ENCODE peak calls at places on chromosomes 16 and 17, in seven cellular contexts. One of them, this sample, is unnamed.

GRCh38 chr17:63035271-63035670 is 69.2 kb downstream of the TANC2 start:
- DNase-seq in GM12878: no peak
- DNase-seq in SK-N-SH: no peak
- DNase-seq in IMR-90: peak; percentile 90
- DNase-seq in H1: no peak
- DNase-seq in HepG2: no peak
- DNase-seq in K562: no peak
- DNase-seq in this sample: no peak

GRCh38 chr16:78137782-78138616 is 38.5 kb downstream of the WWOX start:
- DNase-seq in GM12878: no peak
- DNase-seq in SK-N-SH: no peak
- DNase-seq in IMR-90: no peak
- DNase-seq in H1: no peak
- DNase-seq in HepG2: no peak
- DNase-seq in K562: no peak
- DNase-seq in this sample: no peak

GRCh38 chr16:71974068-71974818 is 26.0 kb downstream of the PKD1L3 start:
- DNase-seq in GM12878: no peak
- DNase-seq in SK-N-SH: no peak
- DNase-seq in IMR-90: no peak
- DNase-seq in H1: no peak
- DNase-seq in HepG2: peak; percentile 63
- DNase-seq in K562: peak; percentile 27
- DNase-seq in this sample: no peak

GRCh38 chr16:23837553-23838308 is 1.9 kb downstream of the PRKCB start:
- DNase-seq in GM12878: no peak
- DNase-seq in SK-N-SH: no peak
- DNase-seq in IMR-90: no peak
- DNase-seq in H1: no peak
- DNase-seq in HepG2: no peak
- DNase-seq in K562: no peak
- DNase-seq in this sample: no peak

GRCh38 chr17:31558748-31559646 is 167.5 kb downstream of the RAB11FIP4 start:
- DNase-seq in GM12878: no peak
- DNase-seq in SK-N-SH: peak; percentile 95
- DNase-seq in IMR-90: peak; percentile 80
- DNase-seq in H1: peak; percentile 88
- DNase-seq in HepG2: peak; percentile 59
- DNase-seq in K562: peak; percentile 95
- DNase-seq in this sample: peak; percentile 91

GRCh38 chr17:68054296-68054900 is 18.9 kb downstream of the KPNA2 start:
- DNase-seq in GM12878: no peak
- DNase-seq in SK-N-SH: no peak
- DNase-seq in IMR-90: peak; percentile 84
- DNase-seq in H1: no peak
- DNase-seq in HepG2: no peak
- DNase-seq in K562: no peak
- DNase-seq in this sample: no peak

GRCh38 chr17:57589151-57590034 is 155.7 kb downstream of the CCDC182 start:
- DNase-seq in GM12878: no peak
- DNase-seq in SK-N-SH: no peak
- DNase-seq in IMR-90: no peak
- DNase-seq in H1: no peak
- DNase-seq in HepG2: no peak
- DNase-seq in K562: no peak
- DNase-seq in this sample: no peak

GRCh38 chr17:46949291-46950174 is 26.6 kb downstream of the GOSR2 start:
- DNase-seq in GM12878: no peak
- DNase-seq in SK-N-SH: no peak
- DNase-seq in IMR-90: peak; percentile 48
- DNase-seq in H1: no peak
- DNase-seq in HepG2: no peak
- DNase-seq in K562: no peak
- DNase-seq in this sample: no peak

GRCh38 chr16:79267146-79267545 is 333.4 kb downstream of the MAF start:
- DNase-seq in GM12878: no peak
- DNase-seq in SK-N-SH: no peak
- DNase-seq in IMR-90: no peak
- DNase-seq in H1: no peak
- DNase-seq in HepG2: no peak
- DNase-seq in K562: no peak
- DNase-seq in this sample: no peak

GRCh38 chr17:5110816-5111215 is 862 bp downstream of the ZNF232 start:
- DNase-seq in GM12878: no peak
- DNase-seq in SK-N-SH: no peak
- DNase-seq in IMR-90: no peak
- DNase-seq in H1: no peak
- DNase-seq in HepG2: peak; percentile 10
- DNase-seq in K562: no peak
- DNase-seq in this sample: no peak

GRCh38 chr16:57145046-57145963 is 40.5 kb downstream of the PSME3IP1 start:
- DNase-seq in GM12878: no peak
- DNase-seq in SK-N-SH: no peak
- DNase-seq in IMR-90: no peak
- DNase-seq in H1: no peak
- DNase-seq in HepG2: no peak
- DNase-seq in K562: peak; percentile 56
- DNase-seq in this sample: no peak
- TF ChIP-seq RFX5 in GM12878: no peak
- TF ChIP-seq RFX5 in SK-N-SH: no peak
- TF ChIP-seq RFX5 in IMR-90: no peak
- TF ChIP-seq RFX5 in H1: no peak
- TF ChIP-seq RFX5 in HepG2: no peak
- TF ChIP-seq RFX5 in K562: no peak
- TF ChIP-seq RFX5 in this sample: no peak

DNA sequence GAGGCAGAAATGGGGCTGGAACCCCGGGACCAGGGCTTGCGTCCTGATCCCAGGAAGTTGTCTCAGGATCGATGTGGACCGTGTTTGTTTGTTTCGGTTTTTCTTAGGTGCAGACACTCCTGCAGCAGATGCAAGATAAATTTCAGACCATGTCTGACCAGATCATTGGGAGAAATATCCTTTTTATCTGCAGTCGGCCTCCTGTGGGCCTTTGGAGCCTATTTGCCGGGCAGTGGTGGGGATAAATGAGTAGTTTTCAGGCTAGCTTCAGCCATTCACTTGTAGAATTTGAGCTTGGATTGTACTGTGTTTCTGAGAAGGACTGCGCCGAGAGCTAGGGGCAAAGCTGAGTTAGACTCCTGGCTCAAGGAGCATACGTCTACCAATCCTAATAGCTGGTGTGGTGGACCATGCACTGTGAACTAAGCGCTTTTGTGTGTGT is 816 bp downstream of the HSBP1 start:
- DNase-seq in GM12878: no peak
- DNase-seq in SK-N-SH: peak; percentile 26
- DNase-seq in IMR-90: no peak
- DNase-seq in H1: no peak
- DNase-seq in HepG2: no peak
- DNase-seq in K562: no peak
- DNase-seq in this sample: no peak
- TF ChIP-seq RFX5 in GM12878: no peak
- TF ChIP-seq RFX5 in SK-N-SH: no peak
- TF ChIP-seq RFX5 in IMR-90: no peak
- TF ChIP-seq RFX5 in H1: no peak
- TF ChIP-seq RFX5 in HepG2: no peak
- TF ChIP-seq RFX5 in K562: no peak
- TF ChIP-seq RFX5 in this sample: no peak

DNA sequence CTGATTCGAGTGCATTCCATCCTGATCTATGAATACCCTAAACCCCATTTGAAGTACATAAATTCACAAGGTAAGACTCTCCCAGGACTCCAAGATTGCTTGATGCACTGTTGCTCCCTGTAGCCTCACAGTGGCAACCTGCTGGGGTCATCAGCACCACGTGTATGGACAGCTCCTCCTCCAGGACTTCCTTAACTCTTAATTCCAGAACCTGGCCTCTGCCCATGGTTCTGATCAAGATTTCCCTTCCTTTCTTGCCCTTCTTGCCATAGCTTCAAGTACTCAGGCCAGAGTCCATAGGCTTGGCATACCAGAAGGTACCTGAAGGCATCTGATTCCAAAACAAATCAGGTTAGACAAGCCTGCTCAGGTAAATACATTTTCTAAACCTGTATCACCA is 34.0 kb upstream of the NLK start:
- DNase-seq in GM12878: no peak
- DNase-seq in SK-N-SH: no peak
- DNase-seq in IMR-90: peak; percentile 66
- DNase-seq in H1: peak; percentile 84
- DNase-seq in HepG2: peak; percentile 16
- DNase-seq in K562: peak; percentile 66
- DNase-seq in this sample: peak; percentile 21
- TF ChIP-seq RFX5 in GM12878: no peak
- TF ChIP-seq RFX5 in SK-N-SH: no peak
- TF ChIP-seq RFX5 in IMR-90: no peak
- TF ChIP-seq RFX5 in H1: no peak
- TF ChIP-seq RFX5 in HepG2: no peak
- TF ChIP-seq RFX5 in K562: no peak
- TF ChIP-seq RFX5 in this sample: no peak

GRCh38 chr16:87525352-87525751 is 32.5 kb upstream of the ZCCHC14 start:
- DNase-seq in GM12878: no peak
- DNase-seq in SK-N-SH: no peak
- DNase-seq in IMR-90: no peak
- DNase-seq in H1: no peak
- DNase-seq in HepG2: no peak
- DNase-seq in K562: no peak
- DNase-seq in this sample: no peak

GRCh38 chr16:87528690-87529579 is 36.1 kb upstream of the ZCCHC14 start:
- DNase-seq in GM12878: no peak
- DNase-seq in SK-N-SH: no peak
- DNase-seq in IMR-90: no peak
- DNase-seq in H1: no peak
- DNase-seq in HepG2: peak; percentile 97
- DNase-seq in K562: no peak
- DNase-seq in this sample: no peak

GRCh38 chr16:87526238-87526947 is 33.6 kb upstream of the ZCCHC14 start:
- DNase-seq in GM12878: no peak
- DNase-seq in SK-N-SH: no peak
- DNase-seq in IMR-90: no peak
- DNase-seq in H1: no peak
- DNase-seq in HepG2: no peak
- DNase-seq in K562: no peak
- DNase-seq in this sample: no peak

GRCh38 chr16:87524407-87524806 is 31.6 kb upstream of the ZCCHC14 start:
- DNase-seq in GM12878: no peak
- DNase-seq in SK-N-SH: no peak
- DNase-seq in IMR-90: no peak
- DNase-seq in H1: no peak
- DNase-seq in HepG2: no peak
- DNase-seq in K562: no peak
- DNase-seq in this sample: no peak

DNA sequence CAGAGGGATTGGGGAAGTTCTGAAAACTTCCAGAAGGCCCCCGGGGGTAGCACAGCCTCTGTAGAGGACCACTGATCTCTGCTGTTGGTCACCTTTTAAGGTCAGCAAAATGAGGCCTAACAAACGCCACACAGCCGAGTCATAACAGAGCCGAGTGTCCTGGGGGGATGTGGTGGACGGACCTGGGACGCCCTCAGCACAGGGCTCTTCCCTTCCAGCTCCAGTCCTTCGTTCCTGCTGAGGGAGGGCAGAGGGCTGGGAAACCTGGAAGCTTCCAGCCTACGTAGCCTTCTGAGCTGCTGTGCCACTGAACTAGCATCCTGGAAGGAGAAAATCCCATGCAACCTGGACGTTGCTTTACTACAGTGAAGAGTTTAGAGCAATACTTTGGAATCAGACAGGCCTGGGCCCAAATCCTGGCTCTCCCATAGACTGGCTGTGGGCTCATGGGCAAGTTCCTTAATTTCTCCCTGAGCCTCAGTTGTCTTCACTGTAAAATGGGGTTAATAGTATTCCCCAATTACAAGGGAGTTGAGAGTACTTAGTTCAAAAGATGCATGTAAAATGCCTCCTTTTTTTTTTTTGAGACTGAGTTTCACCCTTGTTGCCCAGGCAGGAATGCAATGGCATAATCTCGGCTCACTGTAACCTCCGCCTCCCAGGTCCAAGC is 34.4 kb upstream of the ZCCHC14 start:
- DNase-seq in GM12878: no peak
- DNase-seq in SK-N-SH: no peak
- DNase-seq in IMR-90: no peak
- DNase-seq in H1: no peak
- DNase-seq in HepG2: no peak
- DNase-seq in K562: no peak
- DNase-seq in this sample: no peak
- TF ChIP-seq RFX5 in GM12878: no peak
- TF ChIP-seq RFX5 in SK-N-SH: no peak
- TF ChIP-seq RFX5 in IMR-90: no peak
- TF ChIP-seq RFX5 in H1: no peak
- TF ChIP-seq RFX5 in HepG2: no peak
- TF ChIP-seq RFX5 in K562: no peak
- TF ChIP-seq RFX5 in this sample: no peak

GRCh38 chr17:51118330-51119195 is 2.1 kb downstream of the SPAG9 start:
- DNase-seq in GM12878: no peak
- DNase-seq in SK-N-SH: peak; percentile 25
- DNase-seq in IMR-90: no peak
- DNase-seq in H1: no peak
- DNase-seq in HepG2: peak; percentile 77
- DNase-seq in K562: no peak
- DNase-seq in this sample: peak; percentile 45

GRCh38 chr17:51120739-51121619 is at the start of gene SPAG9:
- DNase-seq in GM12878: peak; percentile 60
- DNase-seq in SK-N-SH: peak; percentile 100
- DNase-seq in IMR-90: peak; percentile 94
- DNase-seq in H1: peak; percentile 92
- DNase-seq in HepG2: peak; percentile 90
- DNase-seq in K562: peak; percentile 95
- DNase-seq in this sample: peak; percentile 97

GRCh38 chr17:51119415-51120356 is 982 bp downstream of the SPAG9 start:
- DNase-seq in GM12878: no peak
- DNase-seq in SK-N-SH: peak; percentile 24
- DNase-seq in IMR-90: peak; percentile 46
- DNase-seq in H1: peak; percentile 71
- DNase-seq in HepG2: peak; percentile 65
- DNase-seq in K562: no peak
- DNase-seq in this sample: peak; percentile 80

GRCh38 chr17:51121620-51122472 is 1.2 kb upstream of the SPAG9 start:
- DNase-seq in GM12878: peak; percentile 86
- DNase-seq in SK-N-SH: peak; percentile 55
- DNase-seq in IMR-90: peak; percentile 94
- DNase-seq in H1: peak; percentile 64
- DNase-seq in HepG2: peak; percentile 88
- DNase-seq in K562: peak; percentile 91
- DNase-seq in this sample: peak; percentile 99

GRCh38 chr17:51120357-51120738 is 320 bp downstream of the SPAG9 start:
- DNase-seq in GM12878: no peak
- DNase-seq in SK-N-SH: peak; percentile 83
- DNase-seq in IMR-90: peak; percentile 14
- DNase-seq in H1: no peak
- DNase-seq in HepG2: no peak
- DNase-seq in K562: peak; percentile 46
- DNase-seq in this sample: peak; percentile 55
- TF ChIP-seq RFX5 in GM12878: no peak
- TF ChIP-seq RFX5 in SK-N-SH: no peak
- TF ChIP-seq RFX5 in IMR-90: no peak
- TF ChIP-seq RFX5 in H1: no peak
- TF ChIP-seq RFX5 in HepG2: no peak
- TF ChIP-seq RFX5 in K562: no peak
- TF ChIP-seq RFX5 in this sample: no peak

This sample was measured in A549.